ENCODE peak calls at places on chromosome 22, in five cellular contexts. One of them, this sample, is unnamed.

GRCh38 chr22:36395922-36396321 is 8.2 kb upstream of the MYH9 start:
- DNase-seq in SW 1271: no peak
- DNase-seq in gastrocnemius medialis: no peak
- DNase-seq in NCI-H460: peak
- DNase-seq in BE2C: no peak
- DNase-seq in this sample: no peak

GRCh38 chr22:19641254-19641982 is 72.9 kb upstream of the SEPTIN5 start:
- DNase-seq in SW 1271: no peak
- DNase-seq in gastrocnemius medialis: no peak
- DNase-seq in NCI-H460: peak
- DNase-seq in BE2C: no peak
- DNase-seq in this sample: no peak

GRCh38 chr22:32661296-32661695 is 140.2 kb upstream of the TIMP3 start:
- DNase-seq in SW 1271: no peak
- DNase-seq in gastrocnemius medialis: peak
- DNase-seq in NCI-H460: no peak
- DNase-seq in BE2C: no peak
- DNase-seq in this sample: peak

GRCh38 chr22:24391836-24392217 is 35.6 kb upstream of the ADORA2A start:
- DNase-seq in SW 1271: no peak
- DNase-seq in gastrocnemius medialis: no peak
- DNase-seq in NCI-H460: no peak
- DNase-seq in BE2C: peak
- DNase-seq in this sample: peak

GRCh38 chr22:37533995-37534394 is 14.8 kb upstream of the CARD10 start:
- DNase-seq in SW 1271: no peak
- DNase-seq in gastrocnemius medialis: no peak
- DNase-seq in NCI-H460: peak
- DNase-seq in BE2C: no peak
- DNase-seq in this sample: no peak

GRCh38 chr22:35657571-35658312 is 9.5 kb downstream of the APOL6 start:
- DNase-seq in SW 1271: no peak
- DNase-seq in gastrocnemius medialis: no peak
- DNase-seq in NCI-H460: no peak
- DNase-seq in BE2C: no peak
- DNase-seq in this sample: no peak

GRCh38 chr22:48442663-48443062 is 1385.0 kb downstream of the BRD1 start:
- DNase-seq in SW 1271: no peak
- DNase-seq in gastrocnemius medialis: no peak
- DNase-seq in NCI-H460: no peak
- DNase-seq in BE2C: no peak
- DNase-seq in this sample: no peak

GRCh38 chr22:43273902-43274484 is 69.2 kb downstream of the SCUBE1 start:
- DNase-seq in SW 1271: no peak
- DNase-seq in gastrocnemius medialis: peak
- DNase-seq in NCI-H460: peak
- DNase-seq in BE2C: peak
- DNase-seq in this sample: peak

GRCh38 chr22:48715511-48715910 is 1112.2 kb downstream of the BRD1 start:
- DNase-seq in SW 1271: no peak
- DNase-seq in gastrocnemius medialis: no peak
- DNase-seq in NCI-H460: no peak
- DNase-seq in BE2C: no peak
- DNase-seq in this sample: no peak

GRCh38 chr22:31561238-31561887 is 65.0 kb downstream of the SFI1 start:
- DNase-seq in SW 1271: peak
- DNase-seq in gastrocnemius medialis: peak
- DNase-seq in NCI-H460: peak
- DNase-seq in BE2C: peak
- DNase-seq in this sample: peak

GRCh38 chr22:33380789-33381530 is 322.8 kb upstream of the SYN3 start:
- DNase-seq in SW 1271: no peak
- DNase-seq in gastrocnemius medialis: no peak
- DNase-seq in NCI-H460: peak
- DNase-seq in BE2C: no peak
- DNase-seq in this sample: peak

GRCh38 chr22:30876925-30877553 is 91.5 kb downstream of the MORC2 start:
- DNase-seq in SW 1271: no peak
- DNase-seq in gastrocnemius medialis: peak
- DNase-seq in NCI-H460: no peak
- DNase-seq in BE2C: peak
- DNase-seq in this sample: no peak

GRCh38 chr22:41445171-41446056 is 1.2 kb downstream of the TOB2 start:
- DNase-seq in SW 1271: no peak
- DNase-seq in gastrocnemius medialis: peak
- DNase-seq in NCI-H460: no peak
- DNase-seq in BE2C: no peak
- DNase-seq in this sample: peak

GRCh38 chr22:48171294-48171693 is 1408.8 kb downstream of the TBC1D22A start:
- DNase-seq in SW 1271: no peak
- DNase-seq in gastrocnemius medialis: no peak
- DNase-seq in NCI-H460: no peak
- DNase-seq in BE2C: no peak
- DNase-seq in this sample: no peak

GRCh38 chr22:41561335-41561734 is 525 bp downstream of the CSDC2 start:
- DNase-seq in SW 1271: no peak
- DNase-seq in gastrocnemius medialis: no peak
- DNase-seq in NCI-H460: no peak
- DNase-seq in BE2C: peak
- DNase-seq in this sample: no peak

GRCh38 chr22:44108806-44109385 is 71.8 kb upstream of the PARVG start:
- DNase-seq in SW 1271: no peak
- DNase-seq in gastrocnemius medialis: no peak
- DNase-seq in NCI-H460: no peak
- DNase-seq in BE2C: no peak
- DNase-seq in this sample: no peak

This sample was measured in SJSA1.